ENCODE peak calls at places on chromosome 9, in ten cellular contexts. L, X, H, K, M, N, V, C, I and R are unnamed samples.

GRCh38 chr9:117821943-117822342 is 117.7 kb downstream of the TLR4 start:
- DNase-seq in L (no peak), X (no peak), H (no peak), K (no peak), M (no peak), N (no peak), V (no peak), C (no peak), I (no peak), R (no peak)

GRCh38 chr9:134556531-134557068 is 85.0 kb upstream of the COL5A1 start:
- DNase-seq in L (no peak), X (no peak), H (no peak), K (no peak), M (no peak), N (peak; percentile 88), V (peak; percentile 49), C (no peak), I (no peak), R (no peak)

GRCh38 chr9:4334439-4334838 is 34.6 kb upstream of the GLIS3 start:
- DNase-seq in L (no peak), X (no peak), H (peak; percentile 85), K (no peak), M (peak; percentile 63), N (peak; percentile 23), V (peak; percentile 81), C (no peak), I (no peak), R (no peak)

GRCh38 chr9:35529156-35529823 is 39.4 kb downstream of the RUSC2 start:
- DNase-seq in L (no peak), X (no peak), H (no peak), K (no peak), M (no peak), N (no peak), V (no peak), C (no peak), I (no peak), R (no peak)

GRCh38 chr9:121676916-121677315 is 25.5 kb downstream of the DAB2IP start:
- DNase-seq in L (no peak), X (no peak), H (no peak), K (no peak), M (no peak), N (no peak), V (no peak), C (no peak), I (no peak), R (no peak)

GRCh38 chr9:93493949-93494348 is 40.6 kb upstream of the FAM120AOS start:
- DNase-seq in L (no peak), X (no peak), H (no peak), K (no peak), M (no peak), N (no peak), V (peak; percentile 22), C (no peak), I (no peak), R (no peak)

GRCh38 chr9:98130576-98131228 is 11.7 kb upstream of the TRIM14 start:
- DNase-seq in L (no peak), X (no peak), H (no peak), K (no peak), M (no peak), N (no peak), V (no peak), C (no peak), I (no peak), R (no peak)

GRCh38 chr9:35114921-35115341 is 731 bp downstream of the ATOSB start:
- DNase-seq in L (no peak), X (peak; percentile 41), H (peak; percentile 44), K (no peak), M (no peak), N (peak; percentile 80), V (peak; percentile 84), C (no peak), I (peak; percentile 25), R (peak; percentile 66)

GRCh38 chr9:89397471-89397870 is 79.2 kb downstream of the SECISBP2 start:
- DNase-seq in L (no peak), X (no peak), H (no peak), K (no peak), M (no peak), N (no peak), V (no peak), C (no peak), I (no peak), R (no peak)

GRCh38 chr9:85900504-85901201 is 40.3 kb upstream of the NAA35 start:
- DNase-seq in L (no peak), X (peak; percentile 43), H (no peak), K (no peak), M (peak; percentile 15), N (peak; percentile 63), V (no peak), C (no peak), I (peak; percentile 38), R (peak; percentile 56)

GRCh38 chr9:33877727-33878489 is 60.9 kb downstream of the UBE2R2 start:
- DNase-seq in L (no peak), X (no peak), H (no peak), K (no peak), M (no peak), N (no peak), V (no peak), C (no peak), I (no peak), R (no peak)

GRCh38 chr9:133895335-133895734 is 96.8 kb downstream of the VAV2 start:
- DNase-seq in L (no peak), X (no peak), H (no peak), K (no peak), M (no peak), N (no peak), V (no peak), C (no peak), I (no peak), R (no peak)

GRCh38 chr9:121498150-121498486 is 1.5 kb downstream of the GGTA1 start:
- DNase-seq in L (no peak), X (peak; percentile 28), H (peak; percentile 72), K (peak; percentile 68), M (peak; percentile 64), N (peak; percentile 81), V (no peak), C (peak; percentile 68), I (peak; percentile 61), R (peak; percentile 84)

GRCh38 chr9:132789706-132790105 is 88.4 kb downstream of the AK8 start:
- DNase-seq in L (no peak), X (no peak), H (no peak), K (no peak), M (no peak), N (no peak), V (no peak), C (no peak), I (no peak), R (no peak)

GRCh38 chr9:132787748-132788159 is 90.3 kb downstream of the AK8 start:
- DNase-seq in L (no peak), X (no peak), H (no peak), K (no peak), M (no peak), N (no peak), V (no peak), C (no peak), I (no peak), R (peak; percentile 34)

GRCh38 chr9:132791699-132792240 is 86.3 kb downstream of the AK8 start:
- DNase-seq in L (no peak), X (no peak), H (no peak), K (no peak), M (no peak), N (no peak), V (no peak), C (no peak), I (no peak), R (no peak)

GRCh38 chr9:132784286-132784820 is 93.7 kb downstream of the AK8 start:
- DNase-seq in L (no peak), X (no peak), H (no peak), K (no peak), M (no peak), N (no peak), V (no peak), C (no peak), I (no peak), R (no peak)

DNA sequence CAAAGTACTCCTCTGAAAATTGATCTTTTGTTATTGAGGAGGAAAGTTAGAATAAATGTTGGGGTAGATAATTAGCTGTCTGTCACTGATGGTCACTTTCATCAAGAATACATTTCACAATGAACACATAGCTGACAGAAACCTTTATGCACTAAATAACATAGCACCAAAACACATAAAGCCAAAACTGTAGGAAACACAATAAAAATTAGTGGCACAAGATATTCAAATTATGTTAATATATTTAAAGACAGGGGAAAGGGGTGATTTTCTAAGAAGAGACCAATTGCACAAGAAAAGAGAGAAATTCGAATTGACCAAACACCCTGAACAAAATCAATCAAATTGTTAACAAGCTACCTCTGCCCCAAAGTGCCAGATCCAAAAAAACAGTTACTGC is 89.7 kb downstream of the AK8 start:
- DNase-seq in L (no peak), X (no peak), H (no peak), K (no peak), M (no peak), N (no peak), V (no peak), C (no peak), I (no peak), R (no peak)
- TF ChIP-seq CTCF in L (no peak), X (no peak), H (no peak), K (no peak), M (no peak), N (no peak), V (no peak), C (no peak), I (no peak), R (no peak)

GRCh38 chr9:70229579-70229978 is 29.2 kb upstream of the SMC5 start:
- DNase-seq in L (no peak), X (no peak), H (no peak), K (no peak), M (no peak), N (peak; percentile 70), V (no peak), C (no peak), I (no peak), R (no peak)
- TF ChIP-seq CTCF in L (peak; percentile 42), X (no peak), H (no peak), K (peak; percentile 25), M (peak; percentile 30), N (peak; percentile 33), V (no peak), C (no peak), I (peak; percentile 67), R (peak; percentile 1)

DNA sequence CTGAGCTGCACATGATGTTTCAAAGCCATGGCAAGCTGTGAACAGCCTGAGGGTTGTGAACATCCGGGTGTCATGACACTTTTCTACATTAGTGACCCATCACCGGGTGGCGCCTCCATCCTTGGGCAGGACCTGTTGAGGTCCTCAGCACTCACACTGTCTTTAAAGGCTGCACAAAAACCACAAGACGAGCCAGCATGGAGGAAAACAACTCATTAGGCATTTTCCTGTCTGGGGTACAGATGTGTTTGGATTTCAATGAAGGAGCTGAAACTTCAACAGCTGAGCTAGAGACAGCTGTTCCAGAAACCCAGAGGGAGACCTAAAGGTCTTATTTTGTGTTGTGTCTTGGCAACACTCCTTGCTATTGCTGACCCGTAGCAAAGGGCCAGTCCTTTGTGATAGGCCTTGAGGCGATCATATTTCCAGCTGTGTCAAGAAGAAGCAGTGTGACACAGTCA is 151.9 kb upstream of the VLDLR start:
- DNase-seq in L (no peak), X (no peak), H (no peak), K (peak; percentile 59), M (peak; percentile 20), N (peak; percentile 29), V (no peak), C (no peak), I (peak; percentile 2), R (peak; percentile 26)
- TF ChIP-seq CTCF in L (no peak), X (no peak), H (no peak), K (no peak), M (no peak), N (no peak), V (no peak), C (no peak), I (no peak), R (no peak)

GRCh38 chr9:105243935-105244273 is 547 bp upstream of the SLC44A1 start:
- DNase-seq in L (no peak), X (no peak), H (no peak), K (no peak), M (no peak), N (no peak), V (no peak), C (no peak), I (no peak), R (no peak)
- TF ChIP-seq CTCF in L (no peak), X (no peak), H (no peak), K (no peak), M (no peak), N (no peak), V (no peak), C (no peak), I (no peak), R (no peak)